ENCODE peak calls at places on chromosomes 5 and 9, in five cellular contexts. One of them, this sample, is unnamed. For H3K36me3, the result is how much of the 10 kb centered on the place peaks cover.

GRCh38 chr5:173618927-173619519 is 2.6 kb upstream of the BOD1 start:
- DNase-seq in stomach: peak
- DNase-seq in effector memory CD4-positive, alpha-beta T cell: peak
- DNase-seq in tibial artery: peak
- DNase-seq in cardiac muscle cell: peak
- DNase-seq in this sample: peak

GRCh38 chr9:96491079-96491879 is 41.3 kb downstream of the HABP4 start:
- DNase-seq in cardiac muscle cell: peak
- DNase-seq in tibial artery: no peak
- DNase-seq in effector memory CD4-positive, alpha-beta T cell: no peak
- DNase-seq in stomach: no peak
- DNase-seq in this sample: no peak

GRCh38 chr9:97307091-97307490 is 368 bp upstream of the CCDC180 start:
- DNase-seq in cardiac muscle cell: peak
- DNase-seq in stomach: peak
- DNase-seq in tibial artery: peak
- DNase-seq in effector memory CD4-positive, alpha-beta T cell: no peak
- DNase-seq in this sample: peak

GRCh38 chr9:36788534-36788933 is 215.8 kb downstream of the MELK start:
- DNase-seq in stomach: no peak
- DNase-seq in effector memory CD4-positive, alpha-beta T cell: no peak
- DNase-seq in cardiac muscle cell: peak
- DNase-seq in tibial artery: no peak
- DNase-seq in this sample: no peak

GRCh38 chr9:11792870-11793269 is 900.3 kb upstream of the TYRP1 start:
- DNase-seq in cardiac muscle cell: no peak
- DNase-seq in stomach: no peak
- DNase-seq in tibial artery: no peak
- DNase-seq in effector memory CD4-positive, alpha-beta T cell: no peak
- DNase-seq in this sample: no peak

GRCh38 chr9:28741459-28741858 is 1168.2 kb upstream of the C9orf72 start:
- DNase-seq in tibial artery: no peak
- DNase-seq in stomach: no peak
- DNase-seq in cardiac muscle cell: no peak
- DNase-seq in effector memory CD4-positive, alpha-beta T cell: no peak
- DNase-seq in this sample: no peak

GRCh38 chr5:108381034-108381954 is 604 bp downstream of the FBXL17 start:
- DNase-seq in stomach: peak
- DNase-seq in tibial artery: peak
- DNase-seq in effector memory CD4-positive, alpha-beta T cell: peak
- DNase-seq in cardiac muscle cell: peak
- DNase-seq in this sample: peak

GRCh38 chr9:35731415-35732184 is 395 bp downstream of the TLN1 start:
- DNase-seq in stomach: no peak
- DNase-seq in effector memory CD4-positive, alpha-beta T cell: no peak
- DNase-seq in cardiac muscle cell: no peak
- DNase-seq in tibial artery: peak
- DNase-seq in this sample: no peak

GRCh38 chr5:59887274-59887673 is 6.3 kb downstream of the PDE4D start:
- DNase-seq in stomach: no peak
- DNase-seq in tibial artery: no peak
- DNase-seq in cardiac muscle cell: no peak
- DNase-seq in effector memory CD4-positive, alpha-beta T cell: no peak
- DNase-seq in this sample: no peak

GRCh38 chr9:72952914-72953313 is at the start of gene ALDH1A1:
- DNase-seq in cardiac muscle cell: peak
- DNase-seq in effector memory CD4-positive, alpha-beta T cell: no peak
- DNase-seq in tibial artery: no peak
- DNase-seq in stomach: peak
- DNase-seq in this sample: no peak

GRCh38 chr5:145960848-145961600 is 24.6 kb downstream of the SH3RF2 start:
- DNase-seq in cardiac muscle cell: no peak
- DNase-seq in effector memory CD4-positive, alpha-beta T cell: no peak
- DNase-seq in tibial artery: no peak
- DNase-seq in stomach: no peak
- DNase-seq in this sample: no peak

GRCh38 chr9:91100878-91101450 is 260.8 kb downstream of the AUH start:
- DNase-seq in cardiac muscle cell: no peak
- DNase-seq in stomach: no peak
- DNase-seq in tibial artery: peak
- DNase-seq in effector memory CD4-positive, alpha-beta T cell: no peak
- DNase-seq in this sample: peak

GRCh38 chr5:5906778-5907177 is 471.6 kb downstream of the MED10 start:
- DNase-seq in effector memory CD4-positive, alpha-beta T cell: no peak
- DNase-seq in tibial artery: no peak
- DNase-seq in cardiac muscle cell: no peak
- DNase-seq in stomach: no peak
- DNase-seq in this sample: no peak

GRCh38 chr5:154287136-154287535 is 96.6 kb downstream of the GALNT10 start:
- DNase-seq in stomach: peak
- DNase-seq in cardiac muscle cell: peak
- DNase-seq in effector memory CD4-positive, alpha-beta T cell: no peak
- DNase-seq in tibial artery: no peak
- DNase-seq in this sample: no peak

GRCh38 chr5:96657068-96657467 is 5.1 kb upstream of the CAST start:
- DNase-seq in cardiac muscle cell: no peak
- DNase-seq in effector memory CD4-positive, alpha-beta T cell: peak
- DNase-seq in stomach: no peak
- DNase-seq in tibial artery: peak
- DNase-seq in this sample: no peak

GRCh38 chr9:71941998-71942567 is 30.6 kb downstream of the C9orf85 start:
- DNase-seq in cardiac muscle cell: no peak
- DNase-seq in stomach: no peak
- DNase-seq in effector memory CD4-positive, alpha-beta T cell: no peak
- DNase-seq in tibial artery: no peak
- DNase-seq in this sample: no peak

GRCh38 chr5:58828145-58828544 is 245.3 kb downstream of the RAB3C start:
- DNase-seq in stomach: no peak
- DNase-seq in effector memory CD4-positive, alpha-beta T cell: no peak
- DNase-seq in cardiac muscle cell: no peak
- DNase-seq in tibial artery: no peak
- DNase-seq in this sample: no peak

GRCh38 chr5:171577940-171578856 is 158.8 kb downstream of the FGF18 start:
- DNase-seq in effector memory CD4-positive, alpha-beta T cell: no peak
- DNase-seq in stomach: no peak
- DNase-seq in cardiac muscle cell: no peak
- DNase-seq in tibial artery: peak
- DNase-seq in this sample: peak

GRCh38 chr5:16412556-16412955 is 53.0 kb downstream of the ZNF622 start:
- DNase-seq in stomach: no peak
- DNase-seq in tibial artery: no peak
- DNase-seq in cardiac muscle cell: no peak
- DNase-seq in effector memory CD4-positive, alpha-beta T cell: no peak
- DNase-seq in this sample: no peak

GRCh38 chr9:127980706-127981558 is at the start of gene EEIG1:
- DNase-seq in stomach: peak
- DNase-seq in effector memory CD4-positive, alpha-beta T cell: peak
- DNase-seq in cardiac muscle cell: peak
- DNase-seq in tibial artery: peak
- DNase-seq in this sample: peak

GRCh38 chr9:118631956-118632355 is 737.3 kb downstream of the BRINP1 start:
- DNase-seq in tibial artery: no peak
- DNase-seq in effector memory CD4-positive, alpha-beta T cell: no peak
- DNase-seq in stomach: no peak
- DNase-seq in cardiac muscle cell: no peak
- DNase-seq in this sample: no peak

GRCh38 chr9:110142253-110142652 is 65.7 kb downstream of the C9orf152 start:
- DNase-seq in tibial artery: no peak
- DNase-seq in cardiac muscle cell: no peak
- DNase-seq in effector memory CD4-positive, alpha-beta T cell: no peak
- DNase-seq in stomach: no peak
- DNase-seq in this sample: no peak

GRCh38 chr5:153551537-153552079 is 61.1 kb downstream of the GRIA1 start:
- DNase-seq in effector memory CD4-positive, alpha-beta T cell: no peak
- DNase-seq in cardiac muscle cell: no peak
- DNase-seq in tibial artery: no peak
- DNase-seq in stomach: no peak
- DNase-seq in this sample: no peak

GRCh38 chr5:142634375-142635018 is 51.4 kb downstream of the FGF1 start:
- DNase-seq in effector memory CD4-positive, alpha-beta T cell: no peak
- DNase-seq in tibial artery: no peak
- DNase-seq in stomach: no peak
- DNase-seq in cardiac muscle cell: no peak
- DNase-seq in this sample: no peak

GRCh38 chr9:127530206-127530941 is 79.1 kb downstream of the LRSAM1 start:
- DNase-seq in cardiac muscle cell: no peak
- DNase-seq in tibial artery: no peak
- DNase-seq in effector memory CD4-positive, alpha-beta T cell: no peak
- DNase-seq in stomach: no peak
- DNase-seq in this sample: no peak

GRCh38 chr9:32395483-32396216 is 11.2 kb downstream of the ACO1 start:
- DNase-seq in effector memory CD4-positive, alpha-beta T cell: no peak
- DNase-seq in tibial artery: peak
- DNase-seq in stomach: no peak
- DNase-seq in cardiac muscle cell: no peak
- DNase-seq in this sample: peak

GRCh38 chr5:101716941-101717340 is 579.1 kb downstream of the SLCO4C1 start:
- DNase-seq in effector memory CD4-positive, alpha-beta T cell: no peak
- DNase-seq in cardiac muscle cell: no peak
- DNase-seq in tibial artery: no peak
- DNase-seq in stomach: no peak
- DNase-seq in this sample: no peak

GRCh38 chr9:128414461-128414860 is 6.2 kb upstream of the CERCAM start:
- DNase-seq in tibial artery: no peak
- DNase-seq in cardiac muscle cell: no peak
- DNase-seq in effector memory CD4-positive, alpha-beta T cell: no peak
- DNase-seq in stomach: no peak
- DNase-seq in this sample: no peak

GRCh38 chr5:125655156-125655555 is 768.1 kb upstream of the GRAMD2B start:
- DNase-seq in effector memory CD4-positive, alpha-beta T cell: no peak
- DNase-seq in cardiac muscle cell: no peak
- DNase-seq in stomach: no peak
- DNase-seq in tibial artery: no peak
- DNase-seq in this sample: no peak

GRCh38 chr5:71475788-71476384 is 20.4 kb downstream of the BDP1 start:
- DNase-seq in stomach: no peak
- DNase-seq in effector memory CD4-positive, alpha-beta T cell: no peak
- DNase-seq in cardiac muscle cell: peak
- DNase-seq in tibial artery: no peak
- DNase-seq in this sample: no peak

GRCh38 chr5:132883261-132883834 is 9.9 kb downstream of the LEAP2 start:
- DNase-seq in tibial artery: peak
- DNase-seq in cardiac muscle cell: peak
- DNase-seq in stomach: peak
- DNase-seq in effector memory CD4-positive, alpha-beta T cell: no peak
- DNase-seq in this sample: peak

GRCh38 chr5:112356178-112356956 is 62.7 kb downstream of the EPB41L4A start:
- DNase-seq in tibial artery: no peak
- DNase-seq in cardiac muscle cell: no peak
- DNase-seq in effector memory CD4-positive, alpha-beta T cell: no peak
- DNase-seq in stomach: no peak
- DNase-seq in this sample: no peak
- H3K27ac ChIP-seq in tibial artery: no peak
- H3K27ac ChIP-seq in cardiac muscle cell: no peak
- H3K27ac ChIP-seq in effector memory CD4-positive, alpha-beta T cell: no peak
- H3K27ac ChIP-seq in stomach: no peak
- H3K27ac ChIP-seq in this sample: no peak

GRCh38 chr5:911601-912000 is 18.9 kb downstream of the TRIP13 start:
- DNase-seq in stomach: no peak
- DNase-seq in tibial artery: no peak
- DNase-seq in effector memory CD4-positive, alpha-beta T cell: no peak
- DNase-seq in cardiac muscle cell: no peak
- DNase-seq in this sample: no peak
- H3K4me3 ChIP-seq in stomach: no peak
- H3K4me3 ChIP-seq in tibial artery: no peak
- H3K4me3 ChIP-seq in effector memory CD4-positive, alpha-beta T cell: no peak
- H3K4me3 ChIP-seq in cardiac muscle cell: no peak
- H3K4me3 ChIP-seq in this sample: no peak

DNA sequence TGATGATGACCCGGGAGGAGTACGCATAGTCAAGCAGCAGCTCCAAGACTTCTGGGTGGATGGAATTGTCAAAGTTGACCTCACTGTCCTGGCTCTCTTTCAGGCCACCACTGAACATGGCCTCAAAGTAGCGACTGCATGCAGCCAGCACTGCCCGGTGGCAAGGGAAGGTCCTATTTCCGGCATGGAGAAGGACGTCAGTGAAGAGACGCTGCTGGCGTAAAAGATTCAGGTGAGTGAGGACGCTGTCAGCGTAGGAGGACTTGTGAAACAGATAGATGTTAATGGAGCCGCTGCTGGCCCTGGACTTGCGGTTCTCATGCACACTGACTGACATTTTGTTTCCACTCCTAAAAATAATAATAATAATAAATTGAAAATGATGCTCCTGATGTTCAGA is 4.4 kb downstream of the ENC1 start:
- DNase-seq in effector memory CD4-positive, alpha-beta T cell: no peak
- DNase-seq in stomach: no peak
- DNase-seq in tibial artery: no peak
- DNase-seq in cardiac muscle cell: no peak
- DNase-seq in this sample: no peak
- H3K36me3 ChIP-seq in effector memory CD4-positive, alpha-beta T cell: under half
- H3K36me3 ChIP-seq in stomach: under half
- H3K36me3 ChIP-seq in tibial artery: under half
- H3K36me3 ChIP-seq in cardiac muscle cell: under half
- H3K36me3 ChIP-seq in this sample: half or more

DNA sequence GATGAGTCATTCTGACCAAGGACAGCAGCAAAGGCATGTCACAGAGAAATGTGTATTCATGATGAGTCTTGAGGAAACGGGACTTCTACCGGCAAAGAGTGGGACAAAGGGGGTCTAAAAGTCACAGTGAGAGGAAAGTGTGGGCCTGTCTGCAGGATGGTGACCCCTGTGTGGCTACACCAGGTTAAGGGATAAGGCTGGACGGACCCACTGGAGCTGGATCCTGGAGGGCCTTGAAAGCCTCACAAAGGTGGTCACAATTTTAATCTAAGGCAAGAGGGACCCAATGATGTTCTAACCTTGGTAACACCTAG is 176.5 kb downstream of the CDK5RAP2 start:
- DNase-seq in tibial artery: no peak
- DNase-seq in effector memory CD4-positive, alpha-beta T cell: no peak
- DNase-seq in stomach: no peak
- DNase-seq in cardiac muscle cell: no peak
- DNase-seq in this sample: no peak
- H3K27ac ChIP-seq in tibial artery: no peak
- H3K27ac ChIP-seq in effector memory CD4-positive, alpha-beta T cell: no peak
- H3K27ac ChIP-seq in stomach: peak
- H3K27ac ChIP-seq in cardiac muscle cell: no peak
- H3K27ac ChIP-seq in this sample: no peak

DNA sequence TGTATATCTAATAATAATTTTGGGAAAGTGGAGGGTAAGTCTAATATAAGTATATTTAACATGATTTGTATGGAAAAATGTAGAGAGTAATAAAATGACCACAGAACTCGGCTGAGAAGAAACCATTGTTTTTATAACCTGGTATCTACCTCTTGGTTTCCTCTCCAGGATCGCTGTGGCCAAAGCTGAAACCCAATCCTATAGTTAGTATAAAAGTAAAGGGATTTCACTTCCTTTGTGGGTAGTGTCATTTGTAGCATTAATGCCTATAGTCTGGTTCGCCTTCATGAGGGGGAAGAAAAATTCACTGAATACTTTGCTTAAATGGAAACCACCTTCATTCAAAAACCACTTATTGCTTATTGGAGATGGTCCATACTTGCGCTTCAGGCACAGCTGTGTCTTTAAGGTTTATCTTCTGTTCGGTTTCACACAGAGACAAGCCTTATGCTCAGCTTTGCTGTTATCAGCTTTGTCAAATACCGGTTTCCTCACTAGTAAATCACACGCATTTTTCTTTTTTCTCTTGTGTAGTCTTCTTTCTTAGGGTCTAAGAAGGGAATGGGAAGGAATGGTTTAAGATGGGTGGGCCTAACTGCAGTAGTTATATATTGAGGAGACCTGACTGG is 12.1 kb downstream of the PIK3R1 start:
- DNase-seq in effector memory CD4-positive, alpha-beta T cell: no peak
- DNase-seq in stomach: no peak
- DNase-seq in tibial artery: no peak
- DNase-seq in cardiac muscle cell: no peak
- DNase-seq in this sample: no peak
- H3K4me3 ChIP-seq in effector memory CD4-positive, alpha-beta T cell: no peak
- H3K4me3 ChIP-seq in stomach: no peak
- H3K4me3 ChIP-seq in tibial artery: no peak
- H3K4me3 ChIP-seq in cardiac muscle cell: no peak
- H3K4me3 ChIP-seq in this sample: no peak